ENCODE peak calls at places on chromosomes 13 and 19, in seven cellular contexts. O is stimulated activated CD4-positive, alpha-beta T cell treated with anti-CD3 and anti-CD28 coated beads, Interleukin-15, amount 100 ng/mL, for 1 hour; J is activated T-cell treated with anti-CD3 and anti-CD28 coated beads for 1 hour; P is CD8-positive, alpha-beta memory T cell; U is LHCN-M2; V is T-helper 17 cell; E is left lung. M is an unnamed sample.

GRCh38 chr13:98450495-98451167 is 126.3 kb downstream of the STK24 start:
- DNase-seq in J (no peak), E (no peak), O (no peak), V (no peak), P (no peak), U (no peak), M (peak; percentile 20)

GRCh38 chr19:28482221-28482620 is 730.7 kb downstream of the UQCRFS1 start:
- DNase-seq in P (no peak), V (no peak), J (no peak), O (no peak), E (no peak), U (no peak), M (no peak)

GRCh38 chr13:41383400-41383799 is 72.3 kb downstream of the NAA16 start:
- DNase-seq in J (no peak), E (no peak), V (no peak), P (no peak), O (no peak), U (no peak), M (no peak)

GRCh38 chr13:50072676-50073075 is 57.4 kb downstream of the KCNRG start:
- DNase-seq in E (no peak), O (no peak), V (no peak), U (no peak), J (no peak), P (no peak), M (no peak)

GRCh38 chr13:49098771-49099512 is 121.2 kb upstream of the MLNR start:
- DNase-seq in O (no peak), J (no peak), E (no peak), U (no peak), P (no peak), V (no peak), M (no peak)

GRCh38 chr13:111449041-111449440 is 128.6 kb downstream of the TEX29 start:
- DNase-seq in J (no peak), U (no peak), P (no peak), E (no peak), V (no peak), O (no peak), M (no peak)

GRCh38 chr19:29367701-29368306 is 154.9 kb upstream of the UQCRFS1 start:
- DNase-seq in J (no peak), E (no peak), U (no peak), P (no peak), V (no peak), O (no peak), M (no peak)

GRCh38 chr13:97139704-97140103 is 82.4 kb upstream of the MBNL2 start:
- DNase-seq in E (no peak), P (no peak), O (no peak), U (no peak), J (no peak), V (no peak), M (no peak)

GRCh38 chr13:94917814-94918213 is 205.5 kb upstream of the SOX21 start:
- DNase-seq in E (no peak), V (no peak), O (no peak), U (no peak), P (no peak), J (no peak), M (no peak)

GRCh38 chr13:72808917-72809500 is 27.1 kb downstream of the PIBF1 start:
- DNase-seq in V (no peak), U (peak; percentile 18), J (no peak), E (no peak), P (no peak), O (no peak), M (no peak)

GRCh38 chr13:73861136-73861535 is 273.1 kb downstream of the KLF12 start:
- DNase-seq in O (no peak), U (no peak), V (no peak), E (no peak), P (no peak), J (no peak), M (no peak)

GRCh38 chr13:59012731-59013130 is 1151.0 kb downstream of the DIAPH3 start:
- DNase-seq in E (no peak), V (no peak), P (no peak), U (no peak), O (no peak), J (no peak), M (no peak)

GRCh38 chr13:36447501-36447900 is 15.2 kb downstream of the CCNA1 start:
- DNase-seq in P (no peak), E (no peak), O (no peak), V (no peak), U (no peak), J (no peak), M (no peak)